ENCODE peak calls at places on chromosomes 6 and 20, in five cellular contexts. T, Z, X, G and A are unnamed samples.

GRCh38 chr20:31869942-31870702 is at the start of the genes DUSP15 and TTLL9:
- DNase-seq in X (peak; percentile 82), T (no peak), Z (peak; percentile 28), G (no peak), A (peak; percentile 86)

GRCh38 chr20:14622796-14623195 is 285.4 kb upstream of the FLRT3 start:
- DNase-seq in G (no peak), T (peak; percentile 16), X (no peak), Z (peak; percentile 32), A (no peak)

GRCh38 chr20:41185013-41185757 is 47.8 kb downstream of the PLCG1 start:
- DNase-seq in G (no peak), Z (no peak), T (no peak), X (no peak), A (peak; percentile 74)

GRCh38 chr20:35216541-35216940 is 9.9 kb upstream of the MMP24 start:
- DNase-seq in G (no peak), T (no peak), Z (no peak), X (no peak), A (no peak)

GRCh38 chr20:34871966-34872603 is 571 bp downstream of the GGT7 start:
- DNase-seq in Z (no peak), G (no peak), X (no peak), T (no peak), A (no peak)

GRCh38 chr6:43575105-43575771 is 600 bp downstream of the XPO5 start:
- DNase-seq in Z (peak; percentile 49), X (no peak), T (peak; percentile 23), G (no peak), A (no peak)

GRCh38 chr6:50120300-50120699 is 70.6 kb upstream of the DEFB112 start:
- DNase-seq in G (no peak), X (no peak), T (no peak), Z (no peak), A (no peak)

GRCh38 chr6:49257549-49257948 is 205.5 kb downstream of the MMUT start:
- DNase-seq in G (no peak), X (no peak), Z (no peak), T (no peak), A (no peak)

GRCh38 chr6:140623498-140623897 is 1249.0 kb upstream of the CITED2 start:
- DNase-seq in Z (peak; percentile 28), T (peak; percentile 76), G (no peak), X (no peak), A (no peak)

GRCh38 chr6:77337392-77337791 is 125.9 kb downstream of the HTR1B start:
- DNase-seq in Z (no peak), G (no peak), X (no peak), T (no peak), A (no peak)

GRCh38 chr6:154995241-154996162 is at the start of gene TIAM2:
- DNase-seq in X (no peak), G (no peak), T (no peak), Z (peak; percentile 20), A (no peak)

GRCh38 chr20:2745936-2746635 is 53.5 kb downstream of the EBF4 start:
- DNase-seq in Z (no peak), G (no peak), X (peak; percentile 56), T (no peak), A (no peak)

GRCh38 chr20:19688031-19688806 is 69.8 kb upstream of the RIN2 start:
- DNase-seq in Z (peak; percentile 87), T (peak; percentile 82), X (no peak), G (peak; percentile 57), A (peak; percentile 55)

GRCh38 chr6:154187714-154188113 is 148.7 kb downstream of the OPRM1 start:
- DNase-seq in G (no peak), T (no peak), Z (no peak), X (no peak), A (no peak)

GRCh38 chr6:138765896-138766487 is 7.6 kb upstream of the CCDC28A start:
- DNase-seq in X (no peak), Z (peak; percentile 54), T (no peak), G (no peak), A (no peak)

GRCh38 chr6:167998206-167998605 is 735 bp downstream of the KIF25 start:
- DNase-seq in Z (peak; percentile 48), G (no peak), X (no peak), T (no peak), A (no peak)

DNA sequence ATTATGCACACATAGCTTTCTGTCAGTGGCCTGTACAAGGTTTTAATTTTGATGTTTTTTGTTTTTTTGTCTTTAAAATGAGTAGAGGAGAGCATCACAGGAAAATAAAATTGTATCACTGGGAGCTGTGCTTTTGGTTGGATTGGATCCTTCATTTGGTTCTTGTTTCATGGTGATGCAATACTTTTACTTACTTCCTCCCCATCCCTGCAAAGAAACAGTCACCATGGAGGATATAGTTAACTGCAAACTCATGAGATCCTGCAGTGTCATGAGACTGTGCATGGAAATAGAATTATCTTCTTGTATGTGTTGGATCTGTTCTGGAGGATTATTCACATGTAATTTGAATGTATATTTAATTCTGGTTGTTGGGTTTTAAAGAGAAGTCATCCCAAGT is 122.3 kb downstream of the JARID2 start:
- DNase-seq in T (no peak), Z (no peak), G (no peak), X (no peak), A (no peak)
- H3K27ac ChIP-seq in T (no peak overlapping the region), Z (no peak overlapping the region), G (no peak overlapping the region), X (no peak overlapping the region), A (no peak overlapping the region)

GRCh38 chr6:127403636-127404035 is 55.6 kb downstream of the KIAA0408 start:
- DNase-seq in G (no peak), Z (no peak), X (no peak), T (no peak), A (no peak)
- H3K27ac ChIP-seq in G (no peak overlapping the region), Z (no peak overlapping the region), X (no peak overlapping the region), T (no peak overlapping the region), A (no peak overlapping the region)

GRCh38 chr6:21067521-21067920 is 526.0 kb upstream of the SOX4 start:
- DNase-seq in T (no peak), G (no peak), Z (no peak), X (no peak), A (no peak)
- H3K27ac ChIP-seq in T (no peak overlapping the region), G (no peak overlapping the region), Z (no peak overlapping the region), X (no peak overlapping the region), A (no peak overlapping the region)

GRCh38 chr6:11278207-11278559 is 45.7 kb upstream of the NEDD9 start:
- DNase-seq in G (no peak), X (no peak), Z (peak; percentile 45), T (peak; percentile 14), A (no peak)
- H3K27ac ChIP-seq in G (peak overlapping the region; percentile 51), X (peak overlapping the region; percentile 59), Z (peak overlapping the region; percentile 84), T (peak overlapping the region; percentile 81), A (no peak overlapping the region)

DNA sequence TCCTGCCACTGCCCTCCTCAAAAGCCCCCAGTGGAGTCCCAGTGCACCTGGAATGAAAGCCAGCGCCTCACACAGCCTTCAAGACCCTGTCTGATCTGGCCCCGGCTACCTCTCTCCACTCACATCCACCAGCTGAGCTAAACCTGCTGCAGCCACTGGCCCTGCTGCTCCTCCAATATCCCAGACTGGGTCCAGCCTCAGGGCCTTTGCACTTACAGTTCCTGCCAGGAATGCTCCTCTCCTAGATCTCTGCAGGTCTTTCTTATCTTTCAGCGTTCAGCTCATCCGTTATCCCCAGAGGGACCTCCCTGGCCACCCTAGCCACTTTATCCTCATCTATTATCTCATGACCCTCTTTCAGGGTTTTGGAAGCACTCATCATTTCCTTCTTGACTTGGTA is 68.8 kb downstream of the KCNB1 start:
- DNase-seq in T (no peak), Z (no peak), G (no peak), X (no peak), A (no peak)
- H3K27ac ChIP-seq in T (no peak overlapping the region), Z (no peak overlapping the region), G (peak overlapping the region; percentile 85), X (no peak overlapping the region), A (no peak overlapping the region)

GRCh38 chr20:57877995-57878394 is 168.2 kb upstream of the PMEPA1 start:
- DNase-seq in G (no peak), X (no peak), T (no peak), Z (no peak), A (no peak)

GRCh38 chr20:57878803-57879424 is 169.1 kb upstream of the PMEPA1 start:
- DNase-seq in G (no peak), X (no peak), Z (no peak), T (no peak), A (no peak)

GRCh38 chr20:57881466-57882405 is 171.9 kb upstream of the PMEPA1 start:
- DNase-seq in G (no peak), Z (no peak), X (no peak), T (no peak), A (no peak)

GRCh38 chr20:57879437-57880115 is 169.8 kb upstream of the PMEPA1 start:
- DNase-seq in T (no peak), G (peak; percentile 65), X (no peak), Z (no peak), A (no peak)

GRCh38 chr20:57880155-57880648 is 170.4 kb upstream of the PMEPA1 start:
- DNase-seq in X (no peak), G (peak; percentile 61), Z (no peak), T (peak; percentile 23), A (no peak)
- H3K27ac ChIP-seq in X (no peak overlapping the region), G (peak overlapping the region; percentile 61), Z (no peak overlapping the region), T (no peak overlapping the region), A (no peak overlapping the region)

GRCh38 chr20:49262444-49262843 is 15.4 kb downstream of the ZNFX1 start:
- DNase-seq in Z (no peak), X (no peak), T (no peak), G (no peak), A (no peak)

GRCh38 chr20:49259284-49259683 is 18.6 kb downstream of the ZNFX1 start:
- DNase-seq in T (no peak), G (no peak), X (no peak), Z (no peak), A (no peak)

GRCh38 chr20:49259799-49260198 is 18.1 kb downstream of the ZNFX1 start:
- DNase-seq in T (no peak), Z (no peak), G (no peak), X (no peak), A (no peak)

GRCh38 chr20:49260218-49260617 is 17.6 kb downstream of the ZNFX1 start:
- DNase-seq in Z (no peak), T (no peak), X (no peak), G (no peak), A (no peak)

DNA sequence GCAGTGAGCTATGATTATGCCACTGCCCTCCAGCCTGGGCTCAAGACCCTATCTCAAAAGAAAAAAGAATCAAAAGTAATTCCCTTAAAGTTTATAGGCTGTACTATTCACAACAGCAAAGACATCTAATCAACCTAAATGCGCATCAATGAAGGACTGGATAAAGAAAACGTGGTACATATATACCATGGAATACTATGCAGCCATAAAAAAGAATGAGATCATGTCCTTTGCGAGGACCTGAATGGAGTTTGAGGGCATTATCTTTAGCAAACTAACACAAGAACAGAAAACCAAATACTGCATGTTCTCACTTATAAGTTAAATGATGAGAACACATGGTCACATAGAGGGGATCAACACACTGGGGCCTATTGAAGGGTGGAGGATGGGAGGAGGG is 16.7 kb downstream of the ZNFX1 start:
- DNase-seq in X (no peak), G (no peak), T (no peak), Z (no peak), A (no peak)
- H3K27ac ChIP-seq in X (no peak overlapping the region), G (no peak overlapping the region), T (no peak overlapping the region), Z (no peak overlapping the region), A (no peak overlapping the region)